ENCODE peak calls at places on chromosomes 5 and 9, in five cellular contexts. X is nephron progenitor cell; F is CD4-positive, alpha-beta T cell; L is CD8-positive, alpha-beta memory T cell; N is astrocyte of the spinal cord. Q is an unnamed sample.

GRCh38 chr9:128072144-128073021 is 4.4 kb downstream of the SLC25A25 start:
- DNase-seq in X (no peak), N (peak), F (peak), L (peak), Q (no peak)

GRCh38 chr9:27487927-27488326 is 36.2 kb upstream of the IFNK start:
- DNase-seq in L (no peak), F (no peak), N (no peak), X (no peak), Q (no peak)

GRCh38 chr9:130450344-130451003 is 5.7 kb downstream of the ASS1 start:
- DNase-seq in L (no peak), F (no peak), X (no peak), N (no peak), Q (no peak)

GRCh38 chr5:149724130-149724850 is 5.8 kb upstream of the PPARGC1B start:
- DNase-seq in F (no peak), X (no peak), L (no peak), N (no peak), Q (no peak)

GRCh38 chr5:170408866-170409265 is 19.7 kb upstream of the KCNMB1 start:
- DNase-seq in X (no peak), L (no peak), F (no peak), N (no peak), Q (no peak)

GRCh38 chr5:71887680-71888079 is 168.6 kb downstream of the CARTPT start:
- DNase-seq in L (peak), F (no peak), X (no peak), N (peak), Q (no peak)

GRCh38 chr9:135300346-135301141 is 179.0 kb upstream of the PPP1R26 start:
- DNase-seq in F (no peak), X (no peak), N (no peak), L (no peak), Q (no peak)

GRCh38 chr5:170861855-170862766 is at the start of gene RANBP17:
- DNase-seq in L (no peak), X (peak), F (no peak), N (peak), Q (peak)

GRCh38 chr9:134601764-134602163 is 39.8 kb upstream of the COL5A1 start:
- DNase-seq in X (no peak), L (no peak), N (peak), F (no peak), Q (peak)

GRCh38 chr5:128284236-128284635 is 200.7 kb downstream of the SLC12A2 start:
- DNase-seq in X (no peak), N (no peak), F (no peak), L (no peak), Q (no peak)

GRCh38 chr9:105308448-105309412 is 64.3 kb downstream of the SLC44A1 start:
- DNase-seq in F (no peak), L (no peak), X (no peak), N (no peak), Q (peak)

GRCh38 chr9:71549023-71549422 is 219.3 kb downstream of the CEMIP2 start:
- DNase-seq in L (no peak), F (no peak), N (no peak), X (no peak), Q (no peak)

GRCh38 chr5:15718411-15719178 is 218.6 kb downstream of the FBXL7 start:
- DNase-seq in F (no peak), X (no peak), N (peak), L (no peak), Q (no peak)

GRCh38 chr9:120389300-120389699 is 190.7 kb downstream of the CDK5RAP2 start:
- DNase-seq in X (no peak), L (no peak), N (no peak), F (no peak), Q (no peak)

GRCh38 chr5:128201065-128201926 is 117.7 kb downstream of the SLC12A2 start:
- DNase-seq in N (peak), L (peak), F (peak), X (peak), Q (peak)